ENCODE peak calls at places on chromosomes 6 and 20, in ten cellular contexts. E, G, N, J, P, I, F, K, X and R are unnamed samples.

GRCh38 chr20:61753196-61753942 is 312.3 kb downstream of the TAF4 start:
- DNase-seq in E (peak; percentile 12), G (no peak), N (no peak), J (no peak), P (no peak), I (no peak), F (peak; percentile 9), K (no peak), X (peak; percentile 5), R (no peak)

GRCh38 chr6:163260111-163260895 is 154.2 kb upstream of the QKI start:
- DNase-seq in E (no peak), G (no peak), N (no peak), J (no peak), P (no peak), I (peak; percentile 37), F (peak; percentile 48), K (no peak), X (no peak), R (peak; percentile 47)

GRCh38 chr20:12989586-12989985 is 19.2 kb upstream of the SPTLC3 start:
- DNase-seq in E (no peak), G (no peak), N (no peak), J (no peak), P (no peak), I (no peak), F (no peak), K (no peak), X (no peak), R (no peak)

GRCh38 chr20:43681468-43681942 is 14.6 kb downstream of the MYBL2 start:
- DNase-seq in E (no peak), G (no peak), N (no peak), J (peak; percentile 83), P (no peak), I (no peak), F (no peak), K (no peak), X (no peak), R (no peak)

GRCh38 chr6:13733178-13733851 is 21.7 kb upstream of the RANBP9 start:
- DNase-seq in E (peak; percentile 98), G (peak; percentile 46), N (no peak), J (no peak), P (peak; percentile 44), I (no peak), F (no peak), K (peak; percentile 84), X (peak; percentile 61), R (peak; percentile 38)

GRCh38 chr6:126335210-126335609 is 4.7 kb upstream of the CENPW start:
- DNase-seq in E (no peak), G (no peak), N (no peak), J (no peak), P (no peak), I (no peak), F (no peak), K (no peak), X (no peak), R (no peak)

GRCh38 chr6:122651031-122651430 is 40.8 kb downstream of the PKIB start:
- DNase-seq in E (no peak), G (no peak), N (no peak), J (no peak), P (no peak), I (no peak), F (no peak), K (no peak), X (no peak), R (no peak)

GRCh38 chr6:139330841-139331500 is 39.2 kb upstream of the TXLNB start:
- DNase-seq in E (no peak), G (no peak), N (no peak), J (no peak), P (no peak), I (no peak), F (no peak), K (no peak), X (no peak), R (no peak)

GRCh38 chr6:150320450-150320849 is 48.4 kb upstream of the IYD start:
- DNase-seq in E (no peak), G (no peak), N (no peak), J (no peak), P (peak; percentile 58), I (no peak), F (no peak), K (peak; percentile 77), X (no peak), R (no peak)

GRCh38 chr6:106913111-106913510 is 61.4 kb downstream of the CD24 start:
- DNase-seq in E (no peak), G (no peak), N (no peak), J (no peak), P (no peak), I (no peak), F (no peak), K (peak; percentile 90), X (peak; percentile 61), R (no peak)

GRCh38 chr20:57908226-57908625 is 198.4 kb upstream of the PMEPA1 start:
- DNase-seq in E (no peak), G (no peak), N (no peak), J (no peak), P (no peak), I (no peak), F (no peak), K (no peak), X (no peak), R (no peak)

GRCh38 chr6:111487656-111488055 is 4.6 kb upstream of the REV3L start:
- DNase-seq in E (no peak), G (no peak), N (no peak), J (no peak), P (no peak), I (peak; percentile 27), F (no peak), K (no peak), X (no peak), R (no peak)

GRCh38 chr6:122609881-122610689 is at the start of gene PKIB:
- DNase-seq in E (peak; percentile 74), G (peak; percentile 64), N (peak; percentile 2), J (peak; percentile 89), P (peak; percentile 90), I (peak; percentile 9), F (peak; percentile 71), K (peak; percentile 70), X (peak; percentile 78), R (peak; percentile 93)

GRCh38 chr20:62208805-62209755 is 11.0 kb downstream of the HRH3 start:
- DNase-seq in E (no peak), G (peak; percentile 63), N (no peak), J (no peak), P (peak; percentile 33), I (no peak), F (no peak), K (no peak), X (no peak), R (peak; percentile 78)

GRCh38 chr6:152295346-152295745 is 341.8 kb downstream of the SYNE1 start:
- DNase-seq in E (no peak), G (no peak), N (no peak), J (no peak), P (no peak), I (no peak), F (no peak), K (no peak), X (no peak), R (no peak)

GRCh38 chr20:46010491-46011405 is 2.0 kb downstream of the MMP9 start:
- DNase-seq in E (no peak), G (no peak), N (no peak), J (peak; percentile 90), P (no peak), I (peak; percentile 50), F (no peak), K (no peak), X (no peak), R (peak; percentile 84)

GRCh38 chr20:46009847-46010246 is 1.1 kb downstream of the MMP9 start:
- DNase-seq in E (no peak), G (no peak), N (no peak), J (peak; percentile 82), P (no peak), I (no peak), F (no peak), K (no peak), X (no peak), R (peak; percentile 63)

GRCh38 chr20:46012926-46013825 is 4.5 kb downstream of the MMP9 start:
- DNase-seq in E (no peak), G (no peak), N (no peak), J (peak; percentile 81), P (no peak), I (peak; percentile 38), F (no peak), K (no peak), X (no peak), R (peak; percentile 77)

GRCh38 chr20:46013826-46014516 is 5.3 kb downstream of the MMP9 start:
- DNase-seq in E (no peak), G (peak; percentile 47), N (no peak), J (peak; percentile 94), P (peak; percentile 68), I (peak; percentile 59), F (peak; percentile 31), K (no peak), X (no peak), R (peak; percentile 94)

GRCh38 chr20:46011631-46012482 is 3.1 kb downstream of the MMP9 start:
- DNase-seq in E (peak; percentile 69), G (peak; percentile 46), N (no peak), J (peak; percentile 94), P (peak; percentile 48), I (peak; percentile 56), F (peak; percentile 36), K (no peak), X (no peak), R (peak; percentile 79)
- TF ChIP-seq CTCF in E (no peak), G (peak; percentile 72), N (peak; percentile 77), J (peak; percentile 58), P (no peak), I (no peak), F (peak; percentile 32), K (no peak), X (no peak), R (no peak)

GRCh38 chr20:32444474-32445220 is 86.5 kb downstream of the ASXL1 start:
- DNase-seq in E (peak; percentile 22), G (no peak), N (no peak), J (no peak), P (peak; percentile 15), I (no peak), F (no peak), K (no peak), X (no peak), R (no peak)
- TF ChIP-seq POLR2AphosphoS5 in E (no peak), G (no peak), N (no peak), J (no peak), P (no peak), I (no peak), F (no peak), K (no peak), X (no peak), R (no peak)

DNA sequence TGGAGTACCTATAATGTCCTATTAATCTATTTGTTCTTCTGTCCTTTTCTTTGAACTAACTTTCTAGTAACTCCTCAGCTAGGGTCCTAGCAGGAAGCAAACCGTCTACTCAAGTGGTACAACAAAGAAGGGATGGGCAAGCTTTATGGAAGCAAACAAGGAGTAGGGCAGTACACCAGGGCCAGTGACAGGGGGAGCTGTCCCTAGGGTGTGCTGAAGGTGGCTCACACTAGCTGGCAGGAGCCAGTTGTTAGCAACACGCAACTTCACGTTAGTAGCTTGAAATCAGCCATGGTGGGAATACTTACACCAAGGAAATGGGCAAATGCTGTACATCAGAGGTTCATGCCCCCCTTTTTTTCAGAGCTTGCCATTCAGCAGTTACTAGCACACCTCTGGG is 74.0 kb upstream of the EYA2 start:
- DNase-seq in E (no peak), G (peak; percentile 31), N (no peak), J (no peak), P (peak; percentile 30), I (no peak), F (no peak), K (no peak), X (no peak), R (no peak)
- TF ChIP-seq CTCF in E (no peak), G (peak; percentile 48), N (no peak), J (no peak), P (no peak), I (no peak), F (no peak), K (no peak), X (no peak), R (no peak)

GRCh38 chr6:90610671-90611542 is 24.0 kb upstream of the MAP3K7 start:
- DNase-seq in E (peak; percentile 66), G (no peak), N (no peak), J (peak; percentile 81), P (no peak), I (peak; percentile 15), F (peak; percentile 28), K (peak; percentile 12), X (no peak), R (no peak)
- TF ChIP-seq POLR2AphosphoS5 in E (no peak), G (no peak), N (no peak), J (no peak), P (no peak), I (no peak), F (no peak), K (no peak), X (no peak), R (no peak)